ENCODE peak calls at places on chromosome 20, in ten cellular contexts. F is heart left ventricle, O is mammary epithelial cell, P is psoas muscle, U is fibroblast of lung, T is tibial artery, N is lower lobe of right lung, V is esophagus squamous epithelium, Q is pancreas, B is sigmoid colon. J is an unnamed sample.
A peak's percentile ranks its signal among the peaks of the same experiment; 100 is the strongest.

GRCh38 chr20:434661-435419 is 26.7 kb downstream of the RBCK1 start:
- DNase-seq in F (no peak), O (no peak), P (no peak), U (no peak), T (no peak), N (no peak), V (no peak), Q (peak; percentile 6), B (no peak), J (no peak)

GRCh38 chr20:45368221-45368980 is 5.4 kb downstream of the SYS1 start:
- DNase-seq in F (no peak), O (no peak), P (no peak), U (no peak), T (no peak), N (peak; percentile 60), V (no peak), Q (no peak), B (no peak), J (no peak)

GRCh38 chr20:32224463-32224862 is 16.8 kb downstream of the POFUT1 start:
- DNase-seq in F (no peak), O (no peak), P (no peak), U (no peak), T (no peak), N (no peak), V (no peak), Q (no peak), B (no peak), J (no peak)

GRCh38 chr20:56949318-56949717 is 317.1 kb downstream of the BMP7 start:
- DNase-seq in F (no peak), O (no peak), P (no peak), U (no peak), T (no peak), N (no peak), V (no peak), Q (no peak), B (no peak), J (no peak)

GRCh38 chr20:51542894-51543788 is 622 bp upstream of the NFATC2 start:
- DNase-seq in F (no peak), O (no peak), P (no peak), U (no peak), T (no peak), N (no peak), V (no peak), Q (peak; percentile 27), B (no peak), J (no peak)

GRCh38 chr20:33096921-33097320 is 17.5 kb downstream of the BPIFB4 start:
- DNase-seq in F (no peak), O (no peak), P (no peak), U (no peak), T (no peak), N (no peak), V (no peak), Q (no peak), B (no peak), J (no peak)

GRCh38 chr20:25706793-25707192 is 10.1 kb upstream of the ZNF337 start:
- DNase-seq in F (no peak), O (no peak), P (no peak), U (no peak), T (no peak), N (no peak), V (no peak), Q (no peak), B (no peak), J (no peak)

GRCh38 chr20:31740208-31740607 is 1.1 kb downstream of the TPX2 start:
- DNase-seq in F (no peak), O (peak; percentile 52), P (no peak), U (peak; percentile 76), T (no peak), N (no peak), V (no peak), Q (no peak), B (no peak), J (no peak)

GRCh38 chr20:1567392-1568165 is 10.1 kb upstream of the SIRPD start:
- DNase-seq in F (no peak), O (peak; percentile 89), P (no peak), U (no peak), T (no peak), N (no peak), V (no peak), Q (no peak), B (no peak), J (peak; percentile 32)

GRCh38 chr20:14799671-14800070 is 462.3 kb upstream of the FLRT3 start:
- DNase-seq in F (no peak), O (no peak), P (no peak), U (no peak), T (no peak), N (no peak), V (no peak), Q (no peak), B (no peak), J (no peak)

GRCh38 chr20:14801591-14802325 is 464.3 kb upstream of the FLRT3 start:
- DNase-seq in F (no peak), O (no peak), P (no peak), U (no peak), T (no peak), N (no peak), V (no peak), Q (no peak), B (no peak), J (no peak)

GRCh38 chr20:14800743-14801425 is 463.5 kb upstream of the FLRT3 start:
- DNase-seq in F (no peak), O (no peak), P (no peak), U (no peak), T (no peak), N (no peak), V (no peak), Q (no peak), B (no peak), J (no peak)
- TF ChIP-seq CTCF in F (no peak), O (no peak), P (no peak), U (no peak), T (no peak), N (no peak), V (no peak), Q (no peak), B (no peak), J (no peak)

GRCh38 chr20:63741676-63742380 is 2.3 kb downstream of the SLC2A4RG start:
- DNase-seq in F (peak; percentile 65), O (no peak), P (peak; percentile 63), U (no peak), T (no peak), N (no peak), V (no peak), Q (peak; percentile 44), B (peak; percentile 68), J (no peak)
- H3K4me3 ChIP-seq in F (no peak overlapping the region), O (peak overlapping the region; percentile 64), P (peak overlapping the region; percentile 71), U (peak overlapping the region; percentile 74), T (peak overlapping the region; percentile 93), N (peak overlapping the region; percentile 73), V (peak overlapping the region; percentile 90), Q (peak overlapping the region; percentile 55), B (peak overlapping the region; percentile 71), J (peak overlapping the region; percentile 74)

DNA sequence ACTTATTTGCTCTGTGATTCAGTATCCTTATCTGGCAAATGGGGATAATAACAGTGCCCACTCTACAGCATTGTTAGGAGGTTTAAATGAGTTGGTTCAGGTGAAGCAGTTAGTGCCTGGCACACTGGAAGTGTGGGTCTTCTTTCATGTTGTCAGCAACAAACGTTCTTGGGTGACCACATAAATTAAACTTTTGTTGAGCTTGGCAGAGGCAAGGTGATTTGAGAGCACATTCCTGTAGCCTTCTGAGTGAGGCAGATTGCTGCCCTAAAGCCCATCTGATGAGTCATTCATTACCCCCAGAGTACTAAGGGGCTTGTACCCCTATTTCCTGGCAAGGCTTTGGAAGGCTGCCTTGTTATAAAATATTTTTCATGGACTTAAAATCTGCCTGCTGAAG is 25.8 kb downstream of the SEC23B start:
- DNase-seq in F (no peak), O (no peak), P (no peak), U (no peak), T (no peak), N (no peak), V (no peak), Q (no peak), B (no peak), J (no peak)
- H3K36me3 ChIP-seq in F (peaks cover 32% of the 10 kb centered on the region), O (peaks cover 42% of the 10 kb centered on the region), P (peaks cover 12% of the 10 kb centered on the region), U (peaks cover 9% of the 10 kb centered on the region), T (peaks cover 80% of the 10 kb centered on the region), N (peaks cover 97% of the 10 kb centered on the region), V (peaks cover 18% of the 10 kb centered on the region), Q (peaks cover 8% of the 10 kb centered on the region), B (peaks cover 91% of the 10 kb centered on the region), J (peaks cover 13% of the 10 kb centered on the region)

GRCh38 chr20:50504231-50504823 is 5.9 kb upstream of the PTPN1 start:
- DNase-seq in F (no peak), O (no peak), P (no peak), U (peak; percentile 57), T (no peak), N (no peak), V (no peak), Q (no peak), B (peak; percentile 22), J (no peak)
- TF ChIP-seq CTCF in F (peak; percentile 26), O (no peak), P (no peak), U (no peak), T (no peak), N (no peak), V (no peak), Q (no peak), B (no peak), J (no peak)

DNA sequence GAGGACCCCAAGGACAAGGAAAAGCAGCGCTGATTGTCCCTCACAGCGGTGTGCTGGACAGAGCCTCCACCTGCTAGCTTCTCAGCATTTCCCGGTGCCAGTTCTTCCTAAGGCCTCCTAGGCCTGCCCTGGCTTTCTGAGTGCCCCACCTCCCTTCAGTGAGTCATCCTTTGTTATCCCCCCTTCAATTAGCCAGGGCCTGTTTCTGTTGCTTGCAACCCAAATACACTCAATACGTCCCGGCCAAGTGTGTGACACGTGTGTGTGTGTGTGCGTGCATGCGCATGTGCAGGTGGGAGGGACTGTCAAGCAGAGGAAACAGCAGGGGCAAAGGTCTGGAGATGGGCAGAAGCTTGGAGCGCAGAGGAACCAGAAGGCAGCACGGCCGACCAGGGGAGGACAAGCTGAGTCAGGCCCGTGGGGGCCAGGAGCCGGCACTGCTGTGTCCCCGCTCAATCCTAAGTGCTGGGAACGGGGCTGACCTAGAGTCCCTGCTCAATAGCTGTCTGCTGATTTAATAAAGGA is 159.8 kb downstream of the PREX1 start:
- DNase-seq in F (no peak), O (no peak), P (no peak), U (peak; percentile 27), T (no peak), N (no peak), V (no peak), Q (no peak), B (no peak), J (no peak)
- H3K4me3 ChIP-seq in F (no peak overlapping the region), O (no peak overlapping the region), P (no peak overlapping the region), U (no peak overlapping the region), T (no peak overlapping the region), N (no peak overlapping the region), V (no peak overlapping the region), Q (no peak overlapping the region), B (no peak overlapping the region), J (no peak overlapping the region)

GRCh38 chr20:43549416-43550136 is 9.3 kb upstream of the SGK2 start:
- DNase-seq in F (no peak), O (no peak), P (no peak), U (no peak), T (no peak), N (no peak), V (no peak), Q (no peak), B (peak; percentile 41), J (no peak)
- H3K36me3 ChIP-seq in F (no peaks in the 10 kb centered on the region), O (no peaks in the 10 kb centered on the region), P (no peaks in the 10 kb centered on the region), U (no peaks in the 10 kb centered on the region), T (peaks cover 6% of the 10 kb centered on the region), N (no peaks in the 10 kb centered on the region), V (no peaks in the 10 kb centered on the region), Q (no peaks in the 10 kb centered on the region), B (no peaks in the 10 kb centered on the region), J (no peaks in the 10 kb centered on the region)

GRCh38 chr20:34997171-34997570 is 41.5 kb downstream of the MYH7B start:
- DNase-seq in F (peak; percentile 69), O (no peak), P (no peak), U (peak; percentile 34), T (no peak), N (no peak), V (no peak), Q (no peak), B (no peak), J (no peak)
- TF ChIP-seq CTCF in F (no peak), O (no peak), P (no peak), U (no peak), T (no peak), N (no peak), V (no peak), Q (no peak), B (no peak), J (no peak)

J was measured in BJ.